ENCODE peak calls at places on chromosomes 6 and 20, in four cellular contexts. V is nephron progenitor cell, X is hepatocyte, G is left ventricle myocardium inferior. C is an unnamed sample.

GRCh38 chr6:128821116-128821515 is 61.8 kb upstream of the LAMA2 start:
- DNase-seq in V (no peak), X (no peak), G (no peak), C (no peak)

GRCh38 chr6:33987531-33988021 is 158.3 kb downstream of the GRM4 start:
- DNase-seq in V (no peak), X (peak; percentile 28), G (no peak), C (no peak)

GRCh38 chr6:15474196-15474595 is 188.6 kb downstream of the DTNBP1 start:
- DNase-seq in V (no peak), X (no peak), G (no peak), C (peak; percentile 78)

GRCh38 chr20:50635014-50635557 is 56.3 kb downstream of the RIPOR3 start:
- DNase-seq in V (no peak), X (no peak), G (no peak), C (no peak)

GRCh38 chr20:2794866-2795447 is 5.5 kb downstream of the CPXM1 start:
- DNase-seq in V (no peak), X (no peak), G (no peak), C (no peak)

GRCh38 chr6:79394690-79395089 is 142.5 kb downstream of the LCA5 start:
- DNase-seq in V (no peak), X (no peak), G (no peak), C (no peak)

GRCh38 chr6:146300540-146300939 is 243.1 kb upstream of the RAB32 start:
- DNase-seq in V (no peak), X (no peak), G (no peak), C (no peak)

GRCh38 chr20:36251426-36251825 is 15.1 kb downstream of the AAR2 start:
- DNase-seq in V (no peak), X (no peak), G (no peak), C (no peak)

GRCh38 chr6:2876210-2877056 is 26.7 kb downstream of the SERPINB9 start:
- DNase-seq in V (peak; percentile 42), X (peak; percentile 75), G (peak; percentile 76), C (peak; percentile 71)

GRCh38 chr6:167827062-167827587 is 414 bp downstream of the AFDN start:
- DNase-seq in V (no peak), X (no peak), G (peak; percentile 42), C (no peak)

GRCh38 chr6:71492668-71493067 is 204.1 kb downstream of the OGFRL1 start:
- DNase-seq in V (no peak), X (no peak), G (no peak), C (no peak)

DNA sequence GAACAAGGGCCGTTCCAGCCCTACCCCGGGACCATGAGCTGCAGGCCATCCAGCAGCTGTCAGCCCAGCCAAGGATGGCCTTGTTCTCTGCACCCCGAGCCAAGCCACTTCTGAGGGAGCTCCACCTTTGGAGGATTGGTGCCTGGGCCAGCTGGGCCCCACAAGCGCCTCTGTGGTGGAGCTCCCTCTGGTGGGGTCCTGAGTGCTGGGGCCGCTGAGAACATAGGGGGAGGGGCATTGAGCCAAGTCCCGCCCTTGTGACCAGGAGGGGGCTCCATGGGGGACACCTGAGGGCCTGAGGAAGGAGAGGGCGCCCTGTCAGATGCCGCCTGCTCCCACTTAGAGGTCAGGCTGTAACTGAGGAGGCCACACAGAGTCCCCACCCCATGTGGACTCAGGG is 43.2 kb downstream of the YTHDF1 start:
- DNase-seq in V (no peak), X (no peak), G (no peak), C (no peak)
- TF ChIP-seq CTCF in V (no peak), X (no peak), G (no peak), C (peak; percentile 44)

DNA sequence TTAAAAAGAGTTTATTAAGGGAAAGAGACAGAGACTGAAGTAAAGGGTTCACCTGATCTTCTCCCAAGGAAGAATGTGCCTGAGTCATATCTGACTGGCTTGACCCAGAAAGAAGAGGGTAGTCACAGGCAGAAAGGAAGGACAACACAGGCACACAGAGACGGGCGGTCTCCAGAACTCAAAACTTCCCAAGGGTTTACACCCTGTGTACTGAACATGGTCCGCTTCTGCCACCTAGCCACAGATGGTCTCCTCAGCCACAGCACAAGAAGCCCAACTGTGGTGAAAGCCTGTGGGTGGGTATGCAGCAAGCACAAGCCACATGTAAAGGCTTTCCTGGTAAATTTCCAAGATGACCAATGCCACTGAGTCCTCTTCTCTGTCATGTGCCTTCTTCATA is 17.2 kb downstream of the UNC5CL start:
- DNase-seq in V (no peak), X (peak; percentile 51), G (peak; percentile 34), C (peak; percentile 65)
- TF ChIP-seq CTCF in V (no peak), X (peak; percentile 39), G (peak; percentile 53), C (peak; percentile 63)

GRCh38 chr20:18405826-18406225 is 61.0 kb downstream of the DZANK1 start:
- DNase-seq in V (no peak), X (no peak), G (no peak), C (no peak)
- TF ChIP-seq CTCF in V (no peak), X (no peak), G (no peak), C (no peak)

GRCh38 chr20:21028436-21028835 is 77.7 kb downstream of the LINC00237 start:
- DNase-seq in V (no peak), X (no peak), G (no peak), C (no peak)

GRCh38 chr20:21029356-21029755 is 76.8 kb downstream of the LINC00237 start:
- DNase-seq in V (no peak), X (no peak), G (no peak), C (no peak)

GRCh38 chr20:21026951-21027350 is 79.2 kb downstream of the LINC00237 start:
- DNase-seq in V (no peak), X (no peak), G (no peak), C (no peak)

GRCh38 chr20:21028921-21029320 is 77.2 kb downstream of the LINC00237 start:
- DNase-seq in V (no peak), X (no peak), G (no peak), C (no peak)

GRCh38 chr20:21027569-21027968 is 78.6 kb downstream of the LINC00237 start:
- DNase-seq in V (peak; percentile 11), X (peak; percentile 23), G (no peak), C (peak; percentile 4)
- TF ChIP-seq CTCF in V (peak; percentile 23), X (no peak), G (no peak), C (peak; percentile 20)

DNA sequence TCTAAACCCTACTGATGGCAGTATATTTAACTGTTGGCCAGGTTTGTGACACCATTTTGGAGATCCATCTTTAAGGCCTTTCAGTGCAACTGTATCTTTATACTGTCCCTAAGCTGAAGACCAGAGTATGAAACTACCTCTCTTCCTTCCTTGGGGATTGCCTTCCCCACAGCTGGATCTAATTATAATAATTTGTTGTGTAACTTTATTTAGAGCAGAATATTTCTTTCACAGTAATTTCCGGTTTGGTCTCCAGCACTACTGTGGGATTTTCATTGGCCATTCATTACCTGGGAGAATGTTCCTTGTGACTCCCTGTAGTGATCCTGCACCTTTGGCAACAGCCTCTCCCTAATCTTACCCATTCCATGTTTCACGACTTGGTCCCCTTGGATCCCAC is 75.2 kb downstream of the AKAP7 start:
- DNase-seq in V (no peak), X (no peak), G (no peak), C (no peak)
- TF ChIP-seq CTCF in V (no peak), X (no peak), G (no peak), C (no peak)

GRCh38 chr6:94251878-94252277 is 832.5 kb upstream of the EPHA7 start:
- DNase-seq in V (no peak), X (no peak), G (no peak), C (no peak)

GRCh38 chr6:94254689-94255088 is 835.3 kb upstream of the EPHA7 start:
- DNase-seq in V (no peak), X (no peak), G (no peak), C (no peak)
- TF ChIP-seq CTCF in V (no peak), X (peak; percentile 43), G (peak; percentile 43), C (no peak)

GRCh38 chr20:37397954-37398749 is 52.2 kb downstream of the SRC start:
- DNase-seq in V (no peak), X (no peak), G (no peak), C (no peak)

GRCh38 chr20:37396520-37397075 is 50.7 kb downstream of the SRC start:
- DNase-seq in V (peak; percentile 85), X (peak; percentile 71), G (no peak), C (no peak)

GRCh38 chr20:37401282-37401929 is 55.5 kb downstream of the SRC start:
- DNase-seq in V (no peak), X (no peak), G (no peak), C (no peak)

GRCh38 chr20:37397076-37397953 is 51.4 kb downstream of the SRC start:
- DNase-seq in V (no peak), X (no peak), G (no peak), C (peak; percentile 24)

DNA sequence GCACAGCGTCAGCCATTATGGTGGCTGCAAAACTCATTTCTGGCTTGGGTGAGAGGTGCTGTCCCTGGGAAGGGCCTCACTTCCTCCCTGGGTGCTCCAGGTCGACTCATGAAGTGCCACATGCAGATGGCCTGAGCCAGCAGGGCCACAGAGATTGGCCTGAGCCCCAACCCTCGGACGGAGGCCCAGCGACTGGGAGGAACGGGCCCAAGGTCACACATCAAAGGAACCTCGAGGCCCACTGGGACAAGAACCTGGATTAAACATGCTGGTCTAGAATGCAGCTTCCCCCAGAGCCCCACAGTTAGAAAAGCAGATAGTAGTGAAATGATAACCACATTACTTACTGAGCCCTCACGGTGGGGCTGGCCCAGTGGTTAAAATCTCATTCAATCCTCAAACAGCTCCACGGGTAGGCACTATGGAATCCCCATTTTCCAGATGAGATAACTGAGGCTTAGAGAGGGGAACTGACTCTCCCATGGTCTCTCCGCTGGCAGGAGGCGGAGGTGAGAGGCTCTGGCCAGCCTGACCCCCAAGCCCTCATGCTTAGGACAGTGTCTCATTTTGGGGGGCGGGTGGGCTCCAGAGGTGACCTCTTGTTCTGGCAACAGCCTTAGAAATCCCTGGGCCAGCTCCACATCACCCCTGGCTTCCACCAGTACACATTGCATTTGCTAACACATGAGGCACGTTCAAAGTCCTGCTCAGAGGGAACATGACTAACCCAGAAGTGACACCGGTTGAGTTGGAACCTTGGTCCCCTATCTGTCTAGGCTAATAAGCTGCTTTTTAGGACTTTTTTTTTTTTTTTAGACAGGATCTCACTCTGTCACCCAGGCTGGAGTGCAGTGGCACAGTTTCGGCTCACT is 53.0 kb downstream of the SRC start:
- DNase-seq in V (no peak), X (peak; percentile 72), G (no peak), C (no peak)
- TF ChIP-seq CTCF in V (no peak), X (peak; percentile 23), G (no peak), C (peak; percentile 22)

GRCh38 chr20:40255368-40255767 is 433.7 kb downstream of the MAFB start:
- DNase-seq in V (no peak), X (no peak), G (no peak), C (no peak)
- TF ChIP-seq CTCF in V (no peak), X (no peak), G (peak; percentile 37), C (peak; percentile 15)

GRCh38 chr6:163516908-163517307 is 102.4 kb downstream of the QKI start:
- DNase-seq in V (no peak), X (no peak), G (no peak), C (no peak)
- TF ChIP-seq CTCF in V (no peak), X (no peak), G (no peak), C (no peak)

C was measured in HFFc6.